ENCODE peak calls at places on chromosomes 13 and 19, in four cellular contexts. V is heart right ventricle, H is brain microvascular endothelial cell, P is heart left ventricle. Y is an unnamed sample.
A peak's percentile ranks its signal among the peaks of the same experiment; 100 is the strongest.

GRCh38 chr19:51948979-51949378 is 21.7 kb downstream of the ZNF613 start:
- DNase-seq in V (peak; percentile 48), H (peak; percentile 16), P (peak; percentile 18), Y (peak; percentile 34)

GRCh38 chr13:43830481-43830873 is 43.7 kb upstream of the ENOX1 start:
- DNase-seq in V (no peak), H (peak; percentile 43), P (no peak), Y (no peak)

GRCh38 chr13:29022968-29023367 is 202.8 kb downstream of the MTUS2 start:
- DNase-seq in V (no peak), H (no peak), P (no peak), Y (no peak)

GRCh38 chr19:3975144-3975543 is 4.2 kb upstream of the DAPK3 start:
- DNase-seq in V (no peak), H (no peak), P (no peak), Y (no peak)

GRCh38 chr19:19405919-19406877 is 723 bp downstream of the GATAD2A start:
- DNase-seq in V (peak; percentile 61), H (no peak), P (peak; percentile 72), Y (peak; percentile 74)

GRCh38 chr13:57992416-57992815 is 360.9 kb downstream of the PCDH17 start:
- DNase-seq in V (no peak), H (no peak), P (no peak), Y (no peak)

GRCh38 chr13:73138276-73138950 is 79.6 kb downstream of the KLF5 start:
- DNase-seq in V (no peak), H (peak; percentile 45), P (no peak), Y (no peak)

GRCh38 chr19:7138402-7138801 is 68.9 kb downstream of the ZNF557 start:
- DNase-seq in V (no peak), H (no peak), P (no peak), Y (no peak)

GRCh38 chr19:39238209-39238608 is 6.6 kb downstream of the IFNL3 start:
- DNase-seq in V (no peak), H (no peak), P (no peak), Y (no peak)

GRCh38 chr19:34317311-34317927 is 47.6 kb upstream of the GPI start:
- DNase-seq in V (no peak), H (no peak), P (peak; percentile 47), Y (no peak)

GRCh38 chr19:7013678-7014077 is 7.6 kb downstream of the MBD3L2B start:
- DNase-seq in V (no peak), H (peak; percentile 13), P (no peak), Y (no peak)

GRCh38 chr13:111175948-111176347 is 60.8 kb downstream of the ARHGEF7 start:
- DNase-seq in V (no peak), H (no peak), P (no peak), Y (no peak)

GRCh38 chr19:52397310-52398090 is at the start of gene ZNF528:
- DNase-seq in V (peak; percentile 98), H (peak; percentile 92), P (peak; percentile 97), Y (peak; percentile 97)

GRCh38 chr13:106446011-106446410 is 89.5 kb downstream of the EFNB2 start:
- DNase-seq in V (no peak), H (peak; percentile 57), P (no peak), Y (no peak)

DNA sequence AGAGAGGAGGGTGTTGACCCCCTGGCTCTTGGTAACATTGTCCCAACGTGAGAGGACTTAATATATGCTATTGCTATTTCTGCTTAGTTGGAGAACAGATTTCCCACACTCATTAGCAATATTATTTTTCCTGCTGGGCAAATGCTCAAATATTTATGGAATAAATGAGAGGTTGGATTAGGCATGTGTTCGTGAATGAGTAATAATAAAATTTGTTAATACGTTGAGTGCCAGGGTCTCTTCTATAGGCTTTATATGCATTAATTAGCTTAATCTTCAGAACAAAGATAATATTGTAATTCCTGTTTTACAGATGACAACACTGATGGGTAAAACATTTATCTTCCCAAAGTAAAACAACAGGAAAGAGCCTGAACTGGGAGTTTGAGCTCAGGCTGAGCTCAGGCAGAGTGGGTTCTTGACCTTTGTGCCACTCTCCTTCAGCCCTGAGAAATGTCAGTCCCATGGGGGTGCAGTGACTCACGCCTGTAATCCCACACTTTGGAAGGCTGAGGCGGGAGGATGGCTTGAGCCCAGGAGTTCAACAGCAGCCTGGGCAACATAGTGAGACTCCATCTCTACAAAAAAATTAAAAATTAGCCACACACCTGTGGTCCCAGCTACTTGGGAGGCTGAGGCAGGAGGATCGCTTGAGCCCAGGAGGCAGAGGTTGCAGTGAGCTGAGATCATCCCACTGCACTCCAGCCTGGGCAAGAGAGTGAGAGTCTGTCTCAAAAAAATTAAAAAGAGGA is 1.2 kb downstream of the ZNF233 start:
- DNase-seq in V (no peak), H (no peak), P (no peak), Y (no peak)
- H3K4me3 ChIP-seq in V (no peak overlapping the region), H (no peak overlapping the region), P (no peak overlapping the region), Y (no peak overlapping the region)

GRCh38 chr19:12526542-12526941 is 24.7 kb downstream of the ZNF564 start:
- DNase-seq in V (no peak), H (no peak), P (no peak), Y (no peak)
- H3K4me3 ChIP-seq in V (no peak overlapping the region), H (no peak overlapping the region), P (no peak overlapping the region), Y (no peak overlapping the region)

DNA sequence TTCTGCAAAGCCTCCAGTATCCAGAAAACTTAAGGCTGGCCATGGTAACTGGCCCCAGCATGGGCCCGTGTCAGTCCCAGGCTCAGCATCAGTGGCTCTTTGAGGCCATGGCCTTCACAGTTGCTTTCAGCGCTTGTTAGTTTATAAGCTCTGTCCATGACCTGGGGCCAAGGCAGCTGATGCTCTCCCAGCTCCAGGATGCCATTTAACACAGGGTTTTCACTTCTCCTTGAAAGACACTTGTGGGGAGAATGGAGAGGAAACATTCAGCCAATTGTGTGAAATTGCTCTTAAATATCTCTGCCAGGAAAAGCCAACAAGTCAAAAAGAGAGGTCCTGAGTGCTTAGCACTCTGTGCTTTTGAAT is 321.3 kb downstream of the FOXO1 start:
- DNase-seq in V (no peak), H (no peak), P (no peak), Y (no peak)
- H3K4me3 ChIP-seq in V (no peak overlapping the region), H (no peak overlapping the region), P (no peak overlapping the region), Y (no peak overlapping the region)

DNA sequence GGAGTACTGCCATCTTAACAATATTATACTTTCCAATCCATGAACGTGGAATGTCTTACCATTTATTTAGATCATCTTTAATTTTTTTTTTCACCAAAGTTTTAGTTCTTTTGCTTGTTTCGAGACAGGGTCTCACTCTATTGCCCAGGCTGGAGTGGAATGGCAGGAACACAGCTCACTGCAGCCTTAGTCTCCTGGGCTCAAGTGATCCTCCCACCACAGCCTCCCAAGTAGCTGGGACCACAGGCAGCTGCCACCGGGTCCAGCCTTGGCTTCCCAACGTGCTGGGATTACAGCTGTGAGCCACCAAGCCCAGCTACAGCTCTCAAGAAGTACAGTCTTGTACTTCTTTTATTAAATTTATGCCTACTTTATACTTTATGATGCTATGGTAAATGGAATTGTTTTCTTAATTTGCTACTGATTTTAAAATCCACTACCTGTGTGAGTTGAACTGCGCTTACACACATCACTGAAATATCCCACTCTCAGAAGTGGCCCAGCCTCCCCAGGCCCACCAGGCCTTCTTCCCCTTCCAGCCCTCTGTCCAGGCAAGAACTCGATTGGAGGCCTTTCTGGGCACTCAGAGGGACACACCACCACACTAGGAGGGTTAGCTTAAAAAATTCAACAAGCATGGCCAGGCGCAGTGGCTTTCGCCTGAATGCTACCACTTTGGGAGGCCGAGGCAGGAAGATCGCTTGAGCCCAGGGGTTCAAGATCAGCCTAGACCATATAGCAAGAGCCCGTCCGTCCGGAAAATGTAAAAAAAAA is 1.0 kb upstream of the PGLS start:
- DNase-seq in V (no peak), H (no peak), P (no peak), Y (no peak)
- H3K4me3 ChIP-seq in V (peak overlapping the region; percentile 93), H (peak overlapping the region; percentile 88), P (peak overlapping the region; percentile 69), Y (peak overlapping the region; percentile 64)

GRCh38 chr19:15452111-15453047 is 2.6 kb upstream of the WIZ start:
- DNase-seq in V (peak; percentile 93), H (peak; percentile 79), P (peak; percentile 91), Y (peak; percentile 95)
- H3K4me3 ChIP-seq in V (peak overlapping the region; percentile 50), H (peak overlapping the region; percentile 49), P (peak overlapping the region; percentile 27), Y (peak overlapping the region; percentile 54)

GRCh38 chr19:41478171-41478570 is 35.2 kb downstream of the ERICH4 start:
- DNase-seq in V (peak; percentile 17), H (no peak), P (no peak), Y (no peak)
- H3K4me3 ChIP-seq in V (peak overlapping the region; percentile 25), H (no peak overlapping the region), P (peak overlapping the region; percentile 16), Y (no peak overlapping the region)

DNA sequence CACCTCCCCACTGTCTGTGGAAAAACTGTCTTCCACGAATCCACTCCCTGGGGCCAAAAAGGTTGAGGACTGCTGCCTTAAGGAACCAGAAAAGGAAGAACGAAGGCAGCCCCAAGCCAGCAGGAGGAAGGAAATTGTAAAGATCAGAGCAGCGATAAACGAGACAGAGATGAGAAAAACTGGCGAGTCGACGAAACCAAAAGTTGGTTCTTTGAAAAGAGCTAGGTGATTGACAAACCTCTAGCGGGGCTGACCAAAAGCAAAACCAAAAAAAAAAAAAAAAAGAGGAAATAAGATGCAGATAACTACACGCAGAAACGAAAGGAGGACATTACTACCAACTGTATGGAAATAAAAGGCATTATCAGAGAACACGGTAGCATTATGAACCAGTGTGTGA is 76.9 kb downstream of the GADD45B start:
- DNase-seq in V (no peak), H (no peak), P (no peak), Y (no peak)
- H3K4me3 ChIP-seq in V (no peak overlapping the region), H (no peak overlapping the region), P (no peak overlapping the region), Y (no peak overlapping the region)

GRCh38 chr19:16342002-16342715 is 17.5 kb downstream of the KLF2 start:
- DNase-seq in V (no peak), H (no peak), P (peak; percentile 67), Y (no peak)
- H3K4me3 ChIP-seq in V (no peak overlapping the region), H (no peak overlapping the region), P (no peak overlapping the region), Y (no peak overlapping the region)

GRCh38 chr13:113050856-113051431 is 54.6 kb upstream of the F7 start:
- DNase-seq in V (peak; percentile 9), H (no peak), P (no peak), Y (no peak)
- H3K4me3 ChIP-seq in V (peak overlapping the region; percentile 7), H (no peak overlapping the region), P (no peak overlapping the region), Y (peak overlapping the region; percentile 44)

GRCh38 chr13:39369161-39369890 is 233.7 kb downstream of the LHFPL6 start:
- DNase-seq in V (no peak), H (no peak), P (no peak), Y (no peak)
- H3K4me3 ChIP-seq in V (no peak overlapping the region), H (no peak overlapping the region), P (no peak overlapping the region), Y (no peak overlapping the region)